ENCODE peak calls at places on chromosomes 6 and 20, in five cellular contexts. One of them, this sample, is unnamed. For H3K27me3, the result is how much of the 10 kb centered on the place peaks cover.

GRCh38 chr20:13017235-13017634 is 8.5 kb downstream of the SPTLC3 start:
- DNase-seq in CD4-positive, alpha-beta T cell: no peak
- DNase-seq in psoas muscle: no peak
- DNase-seq in mammary epithelial cell: peak
- DNase-seq in A673: no peak
- DNase-seq in this sample: no peak

GRCh38 chr6:163354779-163355431 is 59.6 kb upstream of the QKI start:
- DNase-seq in CD4-positive, alpha-beta T cell: no peak
- DNase-seq in psoas muscle: peak
- DNase-seq in mammary epithelial cell: no peak
- DNase-seq in A673: no peak
- DNase-seq in this sample: no peak

GRCh38 chr6:53718597-53719460 is 53.3 kb upstream of the KLHL31 start:
- DNase-seq in CD4-positive, alpha-beta T cell: no peak
- DNase-seq in psoas muscle: no peak
- DNase-seq in mammary epithelial cell: peak
- DNase-seq in A673: peak
- DNase-seq in this sample: no peak

GRCh38 chr6:15008269-15008668 is 237.6 kb upstream of the JARID2 start:
- DNase-seq in CD4-positive, alpha-beta T cell: no peak
- DNase-seq in psoas muscle: no peak
- DNase-seq in mammary epithelial cell: no peak
- DNase-seq in A673: no peak
- DNase-seq in this sample: no peak

GRCh38 chr6:128710305-128710704 is 172.6 kb upstream of the LAMA2 start:
- DNase-seq in CD4-positive, alpha-beta T cell: no peak
- DNase-seq in psoas muscle: no peak
- DNase-seq in mammary epithelial cell: no peak
- DNase-seq in A673: no peak
- DNase-seq in this sample: no peak

GRCh38 chr6:40520108-40520507 is 67.1 kb downstream of the LRFN2 start:
- DNase-seq in CD4-positive, alpha-beta T cell: no peak
- DNase-seq in psoas muscle: no peak
- DNase-seq in mammary epithelial cell: no peak
- DNase-seq in A673: no peak
- DNase-seq in this sample: no peak

GRCh38 chr6:151160869-151161268 is 78.9 kb upstream of the AKAP12 start:
- DNase-seq in CD4-positive, alpha-beta T cell: no peak
- DNase-seq in psoas muscle: no peak
- DNase-seq in mammary epithelial cell: peak
- DNase-seq in A673: no peak
- DNase-seq in this sample: no peak

GRCh38 chr6:15663057-15663638 is 320 bp upstream of the DTNBP1 start:
- DNase-seq in CD4-positive, alpha-beta T cell: no peak
- DNase-seq in psoas muscle: no peak
- DNase-seq in mammary epithelial cell: no peak
- DNase-seq in A673: peak
- DNase-seq in this sample: no peak

GRCh38 chr6:81940451-81940850 is 188.0 kb upstream of the TENT5A start:
- DNase-seq in CD4-positive, alpha-beta T cell: no peak
- DNase-seq in psoas muscle: no peak
- DNase-seq in mammary epithelial cell: no peak
- DNase-seq in A673: no peak
- DNase-seq in this sample: no peak

GRCh38 chr6:99520855-99521556 is 5.8 kb upstream of the USP45 start:
- DNase-seq in CD4-positive, alpha-beta T cell: peak
- DNase-seq in psoas muscle: peak
- DNase-seq in mammary epithelial cell: peak
- DNase-seq in A673: peak
- DNase-seq in this sample: peak

GRCh38 chr6:154882107-154882506 is 113.0 kb upstream of the TIAM2 start:
- DNase-seq in CD4-positive, alpha-beta T cell: no peak
- DNase-seq in psoas muscle: no peak
- DNase-seq in mammary epithelial cell: peak
- DNase-seq in A673: no peak
- DNase-seq in this sample: no peak

GRCh38 chr6:157325069-157325805 is 1.9 kb upstream of the TMEM242 start:
- DNase-seq in CD4-positive, alpha-beta T cell: no peak
- DNase-seq in psoas muscle: no peak
- DNase-seq in mammary epithelial cell: peak
- DNase-seq in A673: peak
- DNase-seq in this sample: no peak

GRCh38 chr20:31894980-31895675 is 24.7 kb downstream of the TTLL9 start:
- DNase-seq in CD4-positive, alpha-beta T cell: no peak
- DNase-seq in psoas muscle: peak
- DNase-seq in mammary epithelial cell: peak
- DNase-seq in A673: peak
- DNase-seq in this sample: no peak

GRCh38 chr6:41581381-41581991 is 35.3 kb downstream of the FOXP4 start:
- DNase-seq in CD4-positive, alpha-beta T cell: no peak
- DNase-seq in psoas muscle: peak
- DNase-seq in mammary epithelial cell: peak
- DNase-seq in A673: peak
- DNase-seq in this sample: no peak

GRCh38 chr20:8020314-8021079 is 936 bp upstream of the TMX4 start:
- DNase-seq in CD4-positive, alpha-beta T cell: no peak
- DNase-seq in psoas muscle: no peak
- DNase-seq in mammary epithelial cell: peak
- DNase-seq in A673: no peak
- DNase-seq in this sample: no peak

GRCh38 chr6:33417127-33417902 is 592 bp downstream of the CUTA start:
- DNase-seq in CD4-positive, alpha-beta T cell: no peak
- DNase-seq in psoas muscle: no peak
- DNase-seq in mammary epithelial cell: peak
- DNase-seq in A673: no peak
- DNase-seq in this sample: peak

GRCh38 chr20:21677781-21678180 is 27.7 kb upstream of the PAX1 start:
- DNase-seq in CD4-positive, alpha-beta T cell: no peak
- DNase-seq in psoas muscle: no peak
- DNase-seq in mammary epithelial cell: peak
- DNase-seq in A673: no peak
- DNase-seq in this sample: no peak

GRCh38 chr6:47670851-47671250 is 27.5 kb upstream of the ADGRF4 start:
- DNase-seq in CD4-positive, alpha-beta T cell: no peak
- DNase-seq in psoas muscle: no peak
- DNase-seq in mammary epithelial cell: no peak
- DNase-seq in A673: no peak
- DNase-seq in this sample: no peak

GRCh38 chr6:95819939-95820338 is 195.8 kb upstream of the FUT9 start:
- DNase-seq in CD4-positive, alpha-beta T cell: no peak
- DNase-seq in psoas muscle: no peak
- DNase-seq in mammary epithelial cell: no peak
- DNase-seq in A673: peak
- DNase-seq in this sample: no peak

GRCh38 chr6:44304282-44305199 is 8.6 kb downstream of the AARS2 start:
- DNase-seq in CD4-positive, alpha-beta T cell: peak
- DNase-seq in psoas muscle: peak
- DNase-seq in mammary epithelial cell: peak
- DNase-seq in A673: peak
- DNase-seq in this sample: peak

GRCh38 chr6:84639396-84639795 is 125.0 kb downstream of the TBX18 start:
- DNase-seq in CD4-positive, alpha-beta T cell: no peak
- DNase-seq in psoas muscle: no peak
- DNase-seq in mammary epithelial cell: peak
- DNase-seq in A673: no peak
- DNase-seq in this sample: no peak

GRCh38 chr20:34240698-34241615 is at the start of gene ASIP:
- DNase-seq in CD4-positive, alpha-beta T cell: no peak
- DNase-seq in psoas muscle: no peak
- DNase-seq in mammary epithelial cell: no peak
- DNase-seq in A673: no peak
- DNase-seq in this sample: no peak

GRCh38 chr6:144613859-144614258 is 328.7 kb downstream of the UTRN start:
- DNase-seq in CD4-positive, alpha-beta T cell: no peak
- DNase-seq in psoas muscle: no peak
- DNase-seq in mammary epithelial cell: peak
- DNase-seq in A673: no peak
- DNase-seq in this sample: no peak

GRCh38 chr20:17635846-17636245 is 46.2 kb downstream of the RRBP1 start:
- DNase-seq in CD4-positive, alpha-beta T cell: no peak
- DNase-seq in psoas muscle: no peak
- DNase-seq in mammary epithelial cell: no peak
- DNase-seq in A673: no peak
- DNase-seq in this sample: no peak

GRCh38 chr20:20593447-20594170 is 118.8 kb downstream of the RALGAPA2 start:
- DNase-seq in CD4-positive, alpha-beta T cell: no peak
- DNase-seq in psoas muscle: no peak
- DNase-seq in mammary epithelial cell: peak
- DNase-seq in A673: peak
- DNase-seq in this sample: no peak

GRCh38 chr6:75855047-75855446 is 106.0 kb downstream of the MYO6 start:
- DNase-seq in CD4-positive, alpha-beta T cell: no peak
- DNase-seq in psoas muscle: no peak
- DNase-seq in mammary epithelial cell: peak
- DNase-seq in A673: peak
- DNase-seq in this sample: no peak

GRCh38 chr6:3773696-3774298 is 22.3 kb upstream of the PXDC1 start:
- DNase-seq in CD4-positive, alpha-beta T cell: no peak
- DNase-seq in psoas muscle: no peak
- DNase-seq in mammary epithelial cell: no peak
- DNase-seq in A673: peak
- DNase-seq in this sample: no peak

GRCh38 chr6:122640377-122640776 is 30.2 kb downstream of the PKIB start:
- DNase-seq in CD4-positive, alpha-beta T cell: no peak
- DNase-seq in psoas muscle: no peak
- DNase-seq in mammary epithelial cell: peak
- DNase-seq in A673: no peak
- DNase-seq in this sample: no peak

DNA sequence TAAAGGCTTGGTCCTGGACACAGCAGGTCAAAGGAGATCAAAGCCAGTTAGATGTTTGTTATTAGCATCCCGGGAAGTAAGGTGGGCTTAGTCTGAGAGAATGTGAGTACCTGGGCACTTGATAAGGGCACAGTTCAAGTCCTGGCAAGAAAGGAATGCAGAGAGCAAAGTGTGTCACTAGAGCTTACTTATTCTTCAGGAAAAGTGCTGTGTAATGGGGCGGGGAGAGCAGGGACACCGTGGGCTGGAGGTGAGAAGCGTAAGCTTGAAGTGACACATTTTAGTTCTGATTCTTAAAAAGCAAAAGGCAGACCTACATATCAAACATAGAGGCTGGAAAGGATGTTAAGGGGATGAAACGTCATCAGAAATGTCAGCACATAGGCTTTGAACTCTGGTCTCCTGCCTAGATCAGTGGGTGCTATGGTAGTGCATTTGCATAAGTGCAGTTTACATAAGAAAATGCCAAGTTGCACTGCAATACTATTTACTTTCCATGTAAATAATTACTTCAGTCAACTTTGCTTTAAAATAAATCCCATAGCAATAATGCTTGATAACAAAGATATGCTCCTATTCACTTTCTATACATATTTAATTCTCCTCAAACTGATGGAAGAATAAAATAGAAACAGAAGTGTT is 2.6 kb downstream of the SAMD5 start:
- DNase-seq in CD4-positive, alpha-beta T cell: no peak
- DNase-seq in psoas muscle: no peak
- DNase-seq in mammary epithelial cell: no peak
- DNase-seq in A673: no peak
- DNase-seq in this sample: no peak
- H3K27me3 ChIP-seq in CD4-positive, alpha-beta T cell: half or more
- H3K27me3 ChIP-seq in psoas muscle: under half
- H3K27me3 ChIP-seq in mammary epithelial cell: under half
- H3K27me3 ChIP-seq in A673: under half
- H3K27me3 ChIP-seq in this sample: under half

GRCh38 chr20:64049887-64050260 is 435 bp upstream of the SOX18 start:
- DNase-seq in CD4-positive, alpha-beta T cell: no peak
- DNase-seq in psoas muscle: no peak
- DNase-seq in mammary epithelial cell: no peak
- DNase-seq in A673: peak
- DNase-seq in this sample: no peak
- H3K27me3 ChIP-seq in CD4-positive, alpha-beta T cell: under half
- H3K27me3 ChIP-seq in psoas muscle: under half
- H3K27me3 ChIP-seq in mammary epithelial cell: under half
- H3K27me3 ChIP-seq in A673: under half
- H3K27me3 ChIP-seq in this sample: under half

GRCh38 chr6:56927538-56928453 is 27.1 kb upstream of the BEND6 start:
- DNase-seq in CD4-positive, alpha-beta T cell: no peak
- DNase-seq in psoas muscle: no peak
- DNase-seq in mammary epithelial cell: no peak
- DNase-seq in A673: no peak
- DNase-seq in this sample: no peak
- H3K27me3 ChIP-seq in CD4-positive, alpha-beta T cell: under half
- H3K27me3 ChIP-seq in psoas muscle: under half
- H3K27me3 ChIP-seq in mammary epithelial cell: under half
- H3K27me3 ChIP-seq in A673: under half
- H3K27me3 ChIP-seq in this sample: under half

DNA sequence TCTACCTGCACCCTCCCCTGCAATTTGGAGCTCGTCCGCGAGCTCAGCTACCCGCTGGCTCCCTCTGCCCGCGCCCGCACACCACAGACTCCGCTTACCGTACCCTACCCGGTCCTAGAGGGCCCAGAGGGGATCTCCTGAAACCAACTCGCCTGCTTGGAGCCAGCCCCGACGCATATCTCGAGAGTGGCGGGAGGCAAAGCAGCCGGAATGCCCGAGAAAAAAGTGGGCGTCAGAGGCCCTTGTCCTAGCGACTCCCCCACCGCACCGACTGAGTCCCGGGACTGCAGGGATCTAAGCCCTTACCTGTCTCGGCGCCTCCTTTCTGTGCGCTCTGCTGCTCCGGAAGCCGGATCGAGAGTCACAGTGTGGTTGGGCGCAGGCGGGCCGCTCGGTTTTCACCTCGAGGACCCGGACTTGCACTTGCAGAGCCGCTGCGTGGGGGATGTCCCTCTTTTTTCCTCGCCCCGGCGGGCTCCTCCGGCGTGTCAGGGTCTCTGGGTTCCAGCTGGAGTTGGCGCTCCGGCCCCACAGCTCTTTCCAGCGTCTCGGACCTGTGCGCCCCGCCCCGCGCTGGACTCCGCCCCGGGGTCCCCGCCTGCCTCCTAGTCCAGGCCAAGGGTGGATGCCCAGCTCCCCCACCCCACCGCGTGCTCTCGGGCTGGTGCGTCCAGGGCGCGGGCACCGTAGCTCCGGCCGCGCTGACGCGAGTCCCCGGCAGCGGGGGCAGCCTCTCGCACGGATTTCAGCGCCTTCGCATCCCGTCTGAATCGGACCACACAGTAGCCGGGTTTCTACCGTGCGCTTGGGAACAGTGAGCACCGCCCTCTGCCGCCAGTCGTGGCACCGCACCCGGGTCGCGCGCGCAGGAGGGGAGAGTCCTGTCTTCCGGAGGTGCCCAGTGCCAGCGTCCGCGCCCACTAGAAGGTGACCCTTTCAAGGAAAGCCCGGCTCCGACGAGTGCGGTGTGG is at the start of gene PROKR2:
- DNase-seq in CD4-positive, alpha-beta T cell: no peak
- DNase-seq in psoas muscle: no peak
- DNase-seq in mammary epithelial cell: peak
- DNase-seq in A673: peak
- DNase-seq in this sample: no peak
- H3K27me3 ChIP-seq in CD4-positive, alpha-beta T cell: under half
- H3K27me3 ChIP-seq in psoas muscle: under half
- H3K27me3 ChIP-seq in mammary epithelial cell: under half
- H3K27me3 ChIP-seq in A673: half or more
- H3K27me3 ChIP-seq in this sample: under half

This sample was measured in CD8-positive, alpha-beta T cell.